ENCODE peak calls at places on chromosomes 6 and 20, in six cellular contexts. K is CD8-positive, alpha-beta memory T cell; X is ovary; N is OCI-LY7; P is astrocyte of the spinal cord; J is naive thymus-derived CD4-positive, alpha-beta T cell. G is an unnamed sample.
A peak's percentile ranks its signal among the peaks of the same experiment; 100 is the strongest.

GRCh38 chr6:163146036-163146435 is 268.5 kb upstream of the QKI start:
- DNase-seq in N (no peak), J (no peak), X (no peak), P (peak; percentile 49), K (no peak), G (no peak)

GRCh38 chr20:35601021-35601973 is 14.3 kb upstream of the SPAG4 start:
- DNase-seq in X (peak; percentile 88), N (peak; percentile 63), P (peak; percentile 73), J (peak; percentile 82), K (peak; percentile 64), G (peak; percentile 22)

GRCh38 chr6:135830971-135831370 is 20.5 kb upstream of the PDE7B start:
- DNase-seq in P (no peak), K (no peak), X (no peak), N (no peak), J (no peak), G (no peak)

GRCh38 chr6:8064638-8065518 is 689 bp upstream of the BLOC1S5 start:
- DNase-seq in P (no peak), K (no peak), X (no peak), J (no peak), N (no peak), G (no peak)

GRCh38 chr6:13046084-13046483 is 282.3 kb downstream of the TBC1D7 start:
- DNase-seq in K (no peak), X (no peak), N (no peak), P (no peak), J (no peak), G (no peak)

GRCh38 chr6:32152414-32153251 is 894 bp upstream of the PRRT1 start:
- DNase-seq in N (no peak), X (peak; percentile 51), J (no peak), K (no peak), P (peak; percentile 25), G (no peak)

GRCh38 chr6:140812636-140813035 is 1320.1 kb upstream of the GJE1 start:
- DNase-seq in N (no peak), K (no peak), P (no peak), J (no peak), X (no peak), G (no peak)

GRCh38 chr6:155228549-155229166 is 35.2 kb upstream of the CLDN20 start:
- DNase-seq in N (no peak), J (no peak), P (peak; percentile 23), X (no peak), K (no peak), G (no peak)

DNA sequence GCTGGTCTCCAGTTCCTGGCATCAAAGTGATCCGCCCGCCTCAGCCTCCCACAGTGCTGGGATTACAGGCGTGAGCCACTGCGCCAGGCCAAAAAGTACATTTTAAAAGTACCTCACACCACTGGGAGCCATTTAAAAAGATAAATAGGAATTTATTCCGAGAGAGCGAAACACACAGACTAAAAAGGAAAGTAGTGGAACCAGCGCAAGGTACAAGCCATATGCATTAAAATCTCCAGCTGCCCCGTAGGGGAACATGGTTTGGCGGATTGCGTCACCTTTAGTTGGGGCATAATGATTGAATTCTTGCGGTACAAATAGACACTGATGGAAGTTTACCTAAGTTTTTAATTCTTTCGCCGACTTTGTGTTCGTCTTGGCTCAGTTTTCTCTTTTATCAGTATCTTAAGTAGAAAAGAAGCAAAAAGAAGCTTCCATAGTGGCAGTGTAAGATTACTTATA is 1.3 kb downstream of the RAD21L1 start:
- DNase-seq in J (no peak), K (no peak), N (no peak), X (no peak), P (no peak), G (no peak)
- H3K4me3 ChIP-seq in J (peak overlapping the region; percentile 76), K (peak overlapping the region; percentile 66), N (no peak overlapping the region), X (no peak overlapping the region), P (no peak overlapping the region), G (no peak overlapping the region)

GRCh38 chr6:9361749-9362148 is 926.4 kb upstream of the SLC35B3 start:
- DNase-seq in N (no peak), P (no peak), X (no peak), J (no peak), K (no peak), G (no peak)
- H3K4me3 ChIP-seq in N (no peak overlapping the region), P (no peak overlapping the region), X (no peak overlapping the region), J (no peak overlapping the region), K (no peak overlapping the region), G (no peak overlapping the region)

GRCh38 chr6:1227600-1227934 is 84.3 kb upstream of the FOXQ1 start:
- DNase-seq in P (no peak), K (no peak), N (no peak), X (no peak), J (no peak), G (no peak)

GRCh38 chr6:1228754-1229191 is 83.1 kb upstream of the FOXQ1 start:
- DNase-seq in P (no peak), J (no peak), K (no peak), X (no peak), N (no peak), G (no peak)

GRCh38 chr6:1229808-1230207 is 82.1 kb upstream of the FOXQ1 start:
- DNase-seq in P (no peak), K (no peak), N (no peak), J (no peak), X (no peak), G (no peak)

GRCh38 chr6:1229301-1229700 is 82.6 kb upstream of the FOXQ1 start:
- DNase-seq in N (no peak), X (no peak), K (no peak), P (no peak), J (no peak), G (no peak)

GRCh38 chr6:1227935-1228753 is 83.8 kb upstream of the FOXQ1 start:
- DNase-seq in X (no peak), K (no peak), P (no peak), N (no peak), J (no peak), G (no peak)
- H3K4me3 ChIP-seq in X (no peak overlapping the region), K (no peak overlapping the region), P (no peak overlapping the region), N (no peak overlapping the region), J (no peak overlapping the region), G (no peak overlapping the region)

GRCh38 chr6:87213364-87213763 is 58.0 kb downstream of the ZNF292 start:
- DNase-seq in J (no peak), P (no peak), X (no peak), K (no peak), N (no peak), G (no peak)
- H3K4me3 ChIP-seq in J (no peak overlapping the region), P (no peak overlapping the region), X (no peak overlapping the region), K (no peak overlapping the region), N (no peak overlapping the region), G (no peak overlapping the region)

G was measured in Jurkat, Clone E6-1.